ENCODE peak calls at places on chromosomes 6 and 20, in ten cellular contexts. B, Q, U, F, J, X, T, Y, A and K are unnamed samples.

GRCh38 chr20:37988555-37988954 is 44.7 kb downstream of the TTI1 start:
- DNase-seq in Q (no peak), X (no peak), A (no peak), J (no peak), Y (no peak), B (no peak), U (no peak), F (no peak), T (no peak), K (no peak)

GRCh38 chr20:34064286-34064685 is 47.8 kb downstream of the EIF2S2 start:
- DNase-seq in F (no peak), Q (no peak), J (no peak), U (no peak), X (no peak), Y (no peak), A (no peak), B (no peak), T (no peak), K (no peak)

GRCh38 chr6:144285548-144285797 is 338 bp downstream of the UTRN start:
- DNase-seq in J (no peak), Q (no peak), U (no peak), Y (no peak), X (no peak), F (no peak), B (no peak), T (no peak), A (no peak), K (no peak)

GRCh38 chr6:148431413-148431812 is 88.8 kb downstream of the SASH1 start:
- DNase-seq in X (no peak), T (no peak), Q (no peak), J (no peak), Y (no peak), U (no peak), A (no peak), F (no peak), B (no peak), K (no peak)

GRCh38 chr20:610130-611046 is at the start of gene TCF15:
- DNase-seq in B (no peak), X (no peak), J (peak; percentile 55), Y (no peak), U (peak; percentile 77), Q (peak; percentile 71), F (no peak), T (peak; percentile 75), A (peak; percentile 73), K (no peak)

GRCh38 chr6:5139828-5140771 is 55.0 kb downstream of the PPP1R3G start:
- DNase-seq in T (no peak), Q (no peak), A (no peak), Y (no peak), J (no peak), F (no peak), U (no peak), B (no peak), X (no peak), K (no peak)

GRCh38 chr6:5466459-5466858 is 205.1 kb downstream of the FARS2 start:
- DNase-seq in Y (no peak), U (no peak), T (no peak), B (no peak), X (no peak), F (no peak), J (no peak), A (no peak), Q (no peak), K (no peak)

GRCh38 chr6:52725133-52725529 is 38.1 kb downstream of the GSTA2 start:
- DNase-seq in U (no peak), B (peak; percentile 17), Q (no peak), T (no peak), X (no peak), J (no peak), Y (no peak), A (no peak), F (no peak), K (no peak)

GRCh38 chr20:58549681-58550542 is 34.7 kb upstream of the APCDD1L start:
- DNase-seq in B (no peak), T (no peak), J (no peak), U (no peak), Y (no peak), F (no peak), A (no peak), Q (no peak), X (peak; percentile 32), K (no peak)

GRCh38 chr20:33604084-33604990 is 57.8 kb upstream of the C20orf144 start:
- DNase-seq in B (no peak), J (no peak), X (no peak), U (no peak), Q (no peak), Y (no peak), A (no peak), T (no peak), F (no peak), K (no peak)

GRCh38 chr6:149273318-149273717 is 44.2 kb upstream of the TAB2 start:
- DNase-seq in F (no peak), T (no peak), U (peak; percentile 33), Q (peak; percentile 41), Y (no peak), X (no peak), A (no peak), B (peak; percentile 41), J (peak; percentile 73), K (no peak)

GRCh38 chr6:20688710-20689500 is 154.6 kb downstream of the CDKAL1 start:
- DNase-seq in T (no peak), Y (no peak), J (no peak), X (no peak), U (no peak), B (no peak), F (no peak), A (no peak), Q (no peak), K (no peak)

GRCh38 chr6:9851541-9852380 is 563.1 kb downstream of the TFAP2A start:
- DNase-seq in U (no peak), Q (no peak), F (no peak), J (no peak), X (peak; percentile 55), Y (no peak), A (no peak), T (no peak), B (no peak), K (no peak)

GRCh38 chr20:35661013-35661412 is 3.7 kb downstream of the CPNE1 start:
- DNase-seq in J (no peak), U (no peak), Q (no peak), F (no peak), Y (no peak), X (peak; percentile 60), A (no peak), B (no peak), T (no peak), K (no peak)

GRCh38 chr6:43436577-43437282 is 9.4 kb downstream of the ABCC10 start:
- DNase-seq in Y (no peak), B (no peak), A (no peak), Q (no peak), U (no peak), X (peak; percentile 95), F (no peak), T (no peak), J (no peak), K (no peak)

GRCh38 chr6:109008951-109009760 is 85.5 kb downstream of the SESN1 start:
- DNase-seq in T (peak; percentile 98), Y (peak; percentile 90), U (peak; percentile 96), F (peak; percentile 48), X (peak; percentile 75), Q (peak; percentile 98), J (peak; percentile 98), B (peak; percentile 96), A (peak; percentile 97), K (peak; percentile 66)

GRCh38 chr6:109006818-109007217 is 87.8 kb downstream of the SESN1 start:
- DNase-seq in Q (no peak), U (no peak), F (no peak), A (no peak), T (no peak), J (no peak), X (no peak), B (no peak), Y (no peak), K (no peak)

GRCh38 chr6:109008061-109008460 is 86.6 kb downstream of the SESN1 start:
- DNase-seq in Y (no peak), U (no peak), A (no peak), J (no peak), B (no peak), F (no peak), X (no peak), Q (no peak), T (no peak), K (no peak)

GRCh38 chr6:109008537-109008950 is 86.1 kb downstream of the SESN1 start:
- DNase-seq in T (no peak), Y (no peak), X (no peak), B (no peak), A (no peak), U (no peak), Q (no peak), J (no peak), F (peak; percentile 18), K (no peak)

GRCh38 chr6:109007521-109007920 is 87.1 kb downstream of the SESN1 start:
- DNase-seq in Q (no peak), B (no peak), J (no peak), A (no peak), U (no peak), X (no peak), T (no peak), Y (no peak), F (no peak), K (no peak)
- H3K4me3 ChIP-seq in Q (peak overlapping the region; percentile 88), B (peak overlapping the region; percentile 98), J (peak overlapping the region; percentile 88), A (peak overlapping the region; percentile 71), U (peak overlapping the region; percentile 95), X (no peak overlapping the region), T (peak overlapping the region; percentile 74), Y (peak overlapping the region; percentile 90), F (no peak overlapping the region), K (peak overlapping the region; percentile 81)

GRCh38 chr6:15308445-15309213 is 62.8 kb downstream of the JARID2 start:
- DNase-seq in U (no peak), J (no peak), X (no peak), F (no peak), B (no peak), Q (no peak), A (no peak), T (peak; percentile 24), Y (no peak), K (no peak)
- H3K4me1 ChIP-seq in U (peaks cover 81% of the 10 kb centered on the region), J (peaks cover 28% of the 10 kb centered on the region), X (peaks cover 3% of the 10 kb centered on the region), F (no peaks in the 10 kb centered on the region), B (peaks cover 37% of the 10 kb centered on the region), Q (peaks cover 95% of the 10 kb centered on the region), A (peaks cover 65% of the 10 kb centered on the region), T (peaks cover 59% of the 10 kb centered on the region), Y (peaks cover 20% of the 10 kb centered on the region), K (peaks cover 13% of the 10 kb centered on the region)

GRCh38 chr6:95587989-95588388 is 10.7 kb downstream of the MANEA start:
- DNase-seq in U (no peak), J (no peak), B (no peak), T (no peak), X (no peak), Y (no peak), Q (no peak), A (no peak), F (no peak), K (no peak)
- H3K4me3 ChIP-seq in U (no peak overlapping the region), J (no peak overlapping the region), B (no peak overlapping the region), T (no peak overlapping the region), X (no peak overlapping the region), Y (no peak overlapping the region), Q (no peak overlapping the region), A (no peak overlapping the region), F (no peak overlapping the region), K (no peak overlapping the region)

DNA sequence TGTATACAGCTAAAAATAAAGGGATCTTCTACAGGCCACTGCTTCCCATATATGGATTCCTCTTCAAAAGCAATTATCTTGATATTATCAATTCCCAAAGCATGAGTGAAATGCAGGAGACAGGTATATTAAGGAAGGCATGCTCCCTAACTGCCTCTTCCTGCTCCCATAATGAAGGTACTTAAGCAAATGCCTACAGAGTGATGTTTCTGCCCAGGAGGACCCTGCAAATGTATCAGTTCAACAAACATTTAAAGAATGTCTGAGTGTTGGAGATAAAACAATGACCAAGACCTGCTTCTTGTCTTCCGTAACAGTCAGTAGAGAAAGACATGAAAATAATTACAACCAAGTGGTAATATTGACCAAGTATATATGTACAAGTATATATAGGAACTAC is 4.2 kb downstream of the UBE2J1 start:
- DNase-seq in Y (no peak), U (no peak), Q (no peak), B (no peak), T (no peak), X (peak; percentile 46), F (no peak), A (no peak), J (no peak), K (no peak)
- H3K4me1 ChIP-seq in Y (peaks cover 14% of the 10 kb centered on the region), U (peaks cover 72% of the 10 kb centered on the region), Q (peaks cover 84% of the 10 kb centered on the region), B (peaks cover 33% of the 10 kb centered on the region), T (peaks cover 8% of the 10 kb centered on the region), X (peaks cover 33% of the 10 kb centered on the region), F (peaks cover 9% of the 10 kb centered on the region), A (peaks cover 37% of the 10 kb centered on the region), J (peaks cover 45% of the 10 kb centered on the region), K (peaks cover 64% of the 10 kb centered on the region)